ENCODE peak calls at places on chromosomes 2 and 18, in six cellular contexts. One of them, this sample, is unnamed.

GRCh38 chr18:3626927-3627240 is 176.9 kb downstream of the TGIF1 start:
- DNase-seq in WERI-Rb-1: no peak
- DNase-seq in fibroblast of lung: no peak
- DNase-seq in ovary: no peak
- DNase-seq in astrocyte of the cerebellum: no peak
- DNase-seq in uterus: no peak
- DNase-seq in this sample: no peak

GRCh38 chr2:53035153-53035552 is 732.5 kb upstream of the CHAC2 start:
- DNase-seq in WERI-Rb-1: no peak
- DNase-seq in fibroblast of lung: no peak
- DNase-seq in ovary: no peak
- DNase-seq in astrocyte of the cerebellum: no peak
- DNase-seq in uterus: no peak
- DNase-seq in this sample: no peak

GRCh38 chr2:68806511-68807109 is 64.6 kb downstream of the BMP10 start:
- DNase-seq in WERI-Rb-1: no peak
- DNase-seq in fibroblast of lung: peak
- DNase-seq in ovary: no peak
- DNase-seq in astrocyte of the cerebellum: peak
- DNase-seq in uterus: no peak
- DNase-seq in this sample: peak

GRCh38 chr2:57701391-57701791 is 345.2 kb upstream of the VRK2 start:
- DNase-seq in WERI-Rb-1: no peak
- DNase-seq in fibroblast of lung: peak
- DNase-seq in ovary: no peak
- DNase-seq in astrocyte of the cerebellum: peak
- DNase-seq in uterus: no peak
- DNase-seq in this sample: peak

GRCh38 chr2:49583010-49583409 is 428.7 kb upstream of the FSHR start:
- DNase-seq in WERI-Rb-1: no peak
- DNase-seq in fibroblast of lung: no peak
- DNase-seq in ovary: no peak
- DNase-seq in astrocyte of the cerebellum: no peak
- DNase-seq in uterus: no peak
- DNase-seq in this sample: no peak

GRCh38 chr18:471701-472100 is 28.8 kb downstream of the COLEC12 start:
- DNase-seq in WERI-Rb-1: no peak
- DNase-seq in fibroblast of lung: peak
- DNase-seq in ovary: no peak
- DNase-seq in astrocyte of the cerebellum: no peak
- DNase-seq in uterus: no peak
- DNase-seq in this sample: peak

GRCh38 chr2:86027196-86027912 is 78.3 kb downstream of the POLR1A start:
- DNase-seq in WERI-Rb-1: no peak
- DNase-seq in fibroblast of lung: no peak
- DNase-seq in ovary: no peak
- DNase-seq in astrocyte of the cerebellum: no peak
- DNase-seq in uterus: no peak
- DNase-seq in this sample: no peak

GRCh38 chr2:145623136-145623535 is 1103.2 kb upstream of the ZEB2 start:
- DNase-seq in WERI-Rb-1: no peak
- DNase-seq in fibroblast of lung: peak
- DNase-seq in ovary: no peak
- DNase-seq in astrocyte of the cerebellum: peak
- DNase-seq in uterus: no peak
- DNase-seq in this sample: peak

GRCh38 chr18:34120294-34120693 is 104.4 kb downstream of the NOL4 start:
- DNase-seq in WERI-Rb-1: no peak
- DNase-seq in fibroblast of lung: peak
- DNase-seq in ovary: no peak
- DNase-seq in astrocyte of the cerebellum: peak
- DNase-seq in uterus: no peak
- DNase-seq in this sample: no peak

DNA sequence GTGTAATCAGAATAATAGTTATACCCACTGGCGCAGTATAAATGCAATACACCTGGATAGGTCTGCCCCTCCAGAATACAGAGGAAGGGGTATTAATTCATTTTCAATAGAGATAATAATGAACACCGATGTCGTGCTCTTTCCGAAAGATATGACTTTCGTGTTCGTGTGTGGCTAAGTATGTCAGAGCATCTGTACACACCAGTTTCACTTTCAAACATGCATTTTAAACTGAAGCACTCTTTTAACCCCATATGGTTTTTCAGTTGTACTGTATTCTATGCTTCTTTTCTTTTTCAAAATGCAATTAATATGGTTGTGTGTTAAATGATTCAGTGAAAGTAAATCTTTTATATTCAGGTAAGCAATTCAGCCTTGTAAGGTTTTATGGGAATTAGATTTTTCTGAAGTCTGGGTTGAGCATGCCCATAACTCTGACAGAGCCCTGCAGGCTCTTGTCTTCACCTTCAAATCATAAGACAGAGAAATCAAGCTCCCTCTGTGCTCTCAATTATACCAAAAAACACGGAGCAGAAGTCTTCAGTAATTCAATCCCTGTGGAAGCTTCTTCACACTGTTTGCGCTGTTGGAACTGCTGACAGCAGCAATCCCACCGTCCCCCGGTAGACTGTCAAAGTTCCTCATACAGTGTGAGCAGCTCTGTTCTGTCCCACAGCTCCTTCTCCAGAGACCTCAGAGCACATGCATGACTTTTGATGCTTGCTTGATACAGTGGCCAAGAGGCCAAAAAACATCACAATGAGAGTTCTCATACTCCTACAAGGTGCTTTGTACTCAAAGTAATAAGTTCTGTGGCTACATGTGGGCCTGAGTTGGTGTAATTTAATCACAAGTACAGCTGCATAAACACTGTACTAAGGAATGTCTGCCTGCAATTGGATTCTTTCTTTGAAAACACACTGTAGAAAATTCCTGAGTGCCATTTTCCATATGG is 186.9 kb downstream of the ZNF521 start:
- DNase-seq in WERI-Rb-1: no peak
- DNase-seq in fibroblast of lung: peak
- DNase-seq in ovary: no peak
- DNase-seq in astrocyte of the cerebellum: no peak
- DNase-seq in uterus: no peak
- DNase-seq in this sample: peak
- H3K4me3 ChIP-seq in WERI-Rb-1: no peak
- H3K4me3 ChIP-seq in fibroblast of lung: peak
- H3K4me3 ChIP-seq in ovary: peak
- H3K4me3 ChIP-seq in astrocyte of the cerebellum: no peak
- H3K4me3 ChIP-seq in uterus: peak
- H3K4me3 ChIP-seq in this sample: peak

GRCh38 chr2:46294185-46294836 is 2.9 kb upstream of the EPAS1 start:
- DNase-seq in WERI-Rb-1: peak
- DNase-seq in fibroblast of lung: no peak
- DNase-seq in ovary: peak
- DNase-seq in astrocyte of the cerebellum: no peak
- DNase-seq in uterus: no peak
- DNase-seq in this sample: no peak
- TF ChIP-seq CTCF in WERI-Rb-1: peak
- TF ChIP-seq CTCF in fibroblast of lung: peak
- TF ChIP-seq CTCF in ovary: no peak
- TF ChIP-seq CTCF in astrocyte of the cerebellum: peak
- TF ChIP-seq CTCF in uterus: peak
- TF ChIP-seq CTCF in this sample: peak

DNA sequence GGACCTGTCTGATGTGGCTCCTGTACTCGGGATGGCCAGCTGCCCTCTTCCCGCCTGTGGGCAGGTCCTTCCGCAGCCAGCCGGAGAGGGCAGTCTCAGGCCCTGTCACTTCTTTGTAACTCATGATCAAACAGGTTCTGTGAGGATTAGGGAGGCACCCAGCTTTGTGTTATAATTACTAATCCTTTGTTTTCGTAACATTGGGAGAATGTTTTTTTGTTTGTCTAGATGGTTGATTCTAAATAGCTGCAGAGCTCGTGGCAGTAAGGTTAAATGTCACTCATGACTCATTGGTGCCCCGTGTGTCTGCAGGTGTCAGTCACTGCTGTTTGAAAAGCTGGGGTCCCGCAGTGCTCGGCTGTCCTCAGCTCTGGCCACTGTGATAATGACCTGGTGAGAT is 172.6 kb downstream of the VAPA start:
- DNase-seq in WERI-Rb-1: no peak
- DNase-seq in fibroblast of lung: no peak
- DNase-seq in ovary: no peak
- DNase-seq in astrocyte of the cerebellum: no peak
- DNase-seq in uterus: no peak
- DNase-seq in this sample: no peak
- H3K4me3 ChIP-seq in WERI-Rb-1: no peak
- H3K4me3 ChIP-seq in fibroblast of lung: no peak
- H3K4me3 ChIP-seq in ovary: no peak
- H3K4me3 ChIP-seq in astrocyte of the cerebellum: no peak
- H3K4me3 ChIP-seq in uterus: no peak
- H3K4me3 ChIP-seq in this sample: no peak

GRCh38 chr2:119660343-119660658 is 18.7 kb upstream of the TMEM177 start:
- DNase-seq in WERI-Rb-1: no peak
- DNase-seq in fibroblast of lung: no peak
- DNase-seq in ovary: no peak
- DNase-seq in astrocyte of the cerebellum: no peak
- DNase-seq in uterus: no peak
- DNase-seq in this sample: no peak
- TF ChIP-seq CTCF in WERI-Rb-1: no peak
- TF ChIP-seq CTCF in fibroblast of lung: no peak
- TF ChIP-seq CTCF in ovary: no peak
- TF ChIP-seq CTCF in astrocyte of the cerebellum: no peak
- TF ChIP-seq CTCF in uterus: no peak
- TF ChIP-seq CTCF in this sample: no peak

GRCh38 chr2:287471-287885 is 413 bp downstream of the ALKAL2 start:
- DNase-seq in WERI-Rb-1: peak
- DNase-seq in fibroblast of lung: peak
- DNase-seq in ovary: peak
- DNase-seq in astrocyte of the cerebellum: no peak
- DNase-seq in uterus: peak
- DNase-seq in this sample: peak

GRCh38 chr2:289362-290089 is 1.6 kb upstream of the ALKAL2 start:
- DNase-seq in WERI-Rb-1: no peak
- DNase-seq in fibroblast of lung: peak
- DNase-seq in ovary: peak
- DNase-seq in astrocyte of the cerebellum: no peak
- DNase-seq in uterus: peak
- DNase-seq in this sample: no peak

GRCh38 chr2:288002-288742 is at the start of gene ALKAL2:
- DNase-seq in WERI-Rb-1: no peak
- DNase-seq in fibroblast of lung: peak
- DNase-seq in ovary: peak
- DNase-seq in astrocyte of the cerebellum: no peak
- DNase-seq in uterus: peak
- DNase-seq in this sample: peak

GRCh38 chr2:290090-290722 is 2.3 kb upstream of the ALKAL2 start:
- DNase-seq in WERI-Rb-1: peak
- DNase-seq in fibroblast of lung: peak
- DNase-seq in ovary: peak
- DNase-seq in astrocyte of the cerebellum: peak
- DNase-seq in uterus: peak
- DNase-seq in this sample: peak

DNA sequence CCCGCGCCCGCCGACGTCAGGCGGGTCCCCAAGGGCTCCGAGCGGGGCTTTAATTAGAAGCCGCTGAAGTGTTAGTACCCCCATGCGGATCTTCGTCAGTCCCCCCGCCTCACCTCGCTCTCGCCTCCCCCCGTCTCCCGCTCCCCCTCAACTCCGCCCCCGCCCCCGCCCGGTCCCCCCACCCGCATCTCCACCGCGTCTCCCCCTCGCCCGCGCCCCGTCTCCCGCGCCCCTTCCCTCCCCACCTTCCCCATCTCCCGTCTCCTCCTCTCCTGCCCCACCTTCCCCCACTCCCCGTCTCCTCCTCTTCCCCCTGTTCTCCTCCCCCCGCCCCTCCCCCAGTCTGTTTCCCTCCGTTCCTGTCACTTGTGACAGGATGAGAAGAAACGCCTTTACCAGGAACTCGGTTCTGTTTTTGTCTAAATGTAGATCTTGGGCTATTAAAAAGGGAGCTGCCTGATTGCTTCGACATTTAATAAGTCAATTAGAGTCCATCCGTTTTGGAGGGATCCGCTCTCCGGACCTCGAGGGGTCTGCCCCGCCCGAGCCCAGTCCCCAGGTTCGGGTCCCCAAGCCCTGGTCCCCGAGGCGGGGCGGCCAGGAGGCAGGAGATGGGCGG is 961 bp upstream of the ALKAL2 start:
- DNase-seq in WERI-Rb-1: peak
- DNase-seq in fibroblast of lung: no peak
- DNase-seq in ovary: peak
- DNase-seq in astrocyte of the cerebellum: no peak
- DNase-seq in uterus: peak
- DNase-seq in this sample: no peak
- H3K4me3 ChIP-seq in WERI-Rb-1: peak
- H3K4me3 ChIP-seq in fibroblast of lung: no peak
- H3K4me3 ChIP-seq in ovary: peak
- H3K4me3 ChIP-seq in astrocyte of the cerebellum: peak
- H3K4me3 ChIP-seq in uterus: peak
- H3K4me3 ChIP-seq in this sample: peak

GRCh38 chr2:95204396-95204795 is 2.9 kb upstream of the ZNF892 start:
- DNase-seq in WERI-Rb-1: no peak
- DNase-seq in fibroblast of lung: no peak
- DNase-seq in ovary: no peak
- DNase-seq in astrocyte of the cerebellum: no peak
- DNase-seq in uterus: no peak
- DNase-seq in this sample: no peak

GRCh38 chr2:95206086-95206485 is 1.2 kb upstream of the ZNF892 start:
- DNase-seq in WERI-Rb-1: no peak
- DNase-seq in fibroblast of lung: no peak
- DNase-seq in ovary: no peak
- DNase-seq in astrocyte of the cerebellum: no peak
- DNase-seq in uterus: no peak
- DNase-seq in this sample: no peak

GRCh38 chr2:95208101-95208500 is 780 bp downstream of the ZNF892 start:
- DNase-seq in WERI-Rb-1: no peak
- DNase-seq in fibroblast of lung: peak
- DNase-seq in ovary: no peak
- DNase-seq in astrocyte of the cerebellum: no peak
- DNase-seq in uterus: no peak
- DNase-seq in this sample: peak

GRCh38 chr2:95203911-95204310 is 3.4 kb upstream of the ZNF892 start:
- DNase-seq in WERI-Rb-1: no peak
- DNase-seq in fibroblast of lung: no peak
- DNase-seq in ovary: no peak
- DNase-seq in astrocyte of the cerebellum: no peak
- DNase-seq in uterus: no peak
- DNase-seq in this sample: no peak

DNA sequence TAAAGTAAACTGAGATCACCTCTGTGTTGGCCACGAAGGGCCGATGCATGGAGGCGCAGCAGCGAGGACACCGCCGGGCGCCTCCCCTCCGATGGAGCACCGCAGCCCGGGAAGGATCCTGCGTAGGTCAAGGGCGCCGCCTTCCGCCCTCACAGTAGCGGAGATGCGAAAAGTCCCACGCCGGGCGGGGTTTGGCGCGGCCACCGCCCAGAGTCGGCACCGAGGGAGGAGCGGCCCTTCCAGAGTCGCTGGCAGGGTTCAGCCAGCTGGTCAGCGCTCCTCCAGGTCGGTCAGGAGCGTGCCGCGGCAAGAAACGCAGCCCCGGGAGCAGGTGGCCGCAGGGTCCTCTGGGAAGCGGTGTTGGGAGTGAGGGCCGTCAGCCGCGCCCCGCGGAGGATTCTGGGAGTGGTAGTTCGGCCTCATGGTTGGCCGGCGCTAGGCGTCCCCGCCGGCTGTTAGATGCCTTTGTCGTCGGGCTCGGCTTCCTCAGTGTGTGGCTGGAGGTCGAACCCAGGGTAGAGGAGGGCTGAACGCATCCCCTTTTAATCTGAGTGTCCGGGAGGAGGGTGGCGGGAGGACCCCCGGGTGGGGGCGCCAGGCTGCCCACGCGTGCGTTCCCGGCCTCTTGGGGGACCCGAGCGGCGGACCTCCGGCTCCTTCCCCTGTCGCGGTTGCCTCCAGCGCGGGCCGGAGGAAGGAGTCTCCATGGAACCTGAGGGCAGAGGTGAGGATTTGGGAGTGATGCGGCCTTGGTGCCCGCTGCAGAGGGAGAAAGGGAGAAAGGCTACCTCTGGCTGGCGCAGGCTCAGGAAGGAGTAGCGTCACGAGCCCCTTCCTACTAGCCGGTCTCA is at the start of gene ZNF892:
- DNase-seq in WERI-Rb-1: peak
- DNase-seq in fibroblast of lung: peak
- DNase-seq in ovary: peak
- DNase-seq in astrocyte of the cerebellum: peak
- DNase-seq in uterus: peak
- DNase-seq in this sample: peak
- TF ChIP-seq CTCF in WERI-Rb-1: peak
- TF ChIP-seq CTCF in fibroblast of lung: peak
- TF ChIP-seq CTCF in ovary: no peak
- TF ChIP-seq CTCF in astrocyte of the cerebellum: peak
- TF ChIP-seq CTCF in uterus: peak
- TF ChIP-seq CTCF in this sample: peak

This sample was measured in cardiac fibroblast.